ENCODE peak calls at places on chromosomes 5 and 9, in four cellular contexts. X is transverse colon, D is neural progenitor cell, F is tibial artery. P is an unnamed sample. For H3K4me1, the result is how much of the 10 kb centered on the place peaks cover.

GRCh38 chr9:124079176-124079925 is 67.8 kb downstream of the LHX2 start:
- DNase-seq in X (no peak), D (no peak), F (no peak), P (no peak)

GRCh38 chr5:115594343-115595047 is 7.8 kb downstream of the TICAM2 start:
- DNase-seq in X (no peak), F (no peak), D (no peak), P (no peak)

GRCh38 chr9:120711354-120711753 is 2.9 kb downstream of the MEGF9 start:
- DNase-seq in X (no peak), D (no peak), F (no peak), P (no peak)

GRCh38 chr5:8188874-8189588 is 320.1 kb downstream of the MTRR start:
- DNase-seq in F (no peak), D (no peak), X (peak), P (no peak)

GRCh38 chr5:137566118-137566541 is 67.0 kb upstream of the SPOCK1 start:
- DNase-seq in X (no peak), D (no peak), F (no peak), P (no peak)

GRCh38 chr9:16637938-16638337 is 232.5 kb downstream of the BNC2 start:
- DNase-seq in F (no peak), X (no peak), D (no peak), P (no peak)

GRCh38 chr5:43006411-43007202 is 33.5 kb downstream of the ANXA2R start:
- DNase-seq in D (no peak), X (no peak), F (no peak), P (no peak)

GRCh38 chr9:117697046-117697445 is 7.2 kb upstream of the TLR4 start:
- DNase-seq in F (no peak), X (no peak), D (no peak), P (no peak)

GRCh38 chr5:139910901-139911300 is 115.3 kb downstream of the PSD2 start:
- DNase-seq in X (no peak), D (no peak), F (peak), P (no peak)

GRCh38 chr5:56350595-56351170 is 117.6 kb upstream of the ANKRD55 start:
- DNase-seq in X (peak), D (no peak), F (peak), P (peak)

GRCh38 chr5:110639307-110639902 is 87.1 kb downstream of the TMEM232 start:
- DNase-seq in F (no peak), D (no peak), X (no peak), P (no peak)

GRCh38 chr9:83477120-83477519 is 61.1 kb downstream of the FRMD3 start:
- DNase-seq in F (no peak), X (no peak), D (no peak), P (no peak)

GRCh38 chr9:116165912-116166311 is 12.3 kb downstream of the PAPPA start:
- DNase-seq in X (no peak), D (no peak), F (no peak), P (no peak)

GRCh38 chr5:53930457-53930856 is 370.0 kb downstream of the NDUFS4 start:
- DNase-seq in X (no peak), D (no peak), F (no peak), P (no peak)

GRCh38 chr9:14958989-14959388 is 48.8 kb upstream of the FREM1 start:
- DNase-seq in F (no peak), D (no peak), X (no peak), P (no peak)

GRCh38 chr5:178206166-178207101 is 2.1 kb downstream of the HNRNPAB start:
- DNase-seq in X (no peak), F (no peak), D (no peak), P (no peak)

GRCh38 chr5:126046275-126046674 is 376.9 kb upstream of the GRAMD2B start:
- DNase-seq in D (no peak), X (no peak), F (no peak), P (no peak)

GRCh38 chr9:4308482-4308881 is 8.6 kb upstream of the GLIS3 start:
- DNase-seq in D (no peak), F (no peak), X (no peak), P (no peak)

DNA sequence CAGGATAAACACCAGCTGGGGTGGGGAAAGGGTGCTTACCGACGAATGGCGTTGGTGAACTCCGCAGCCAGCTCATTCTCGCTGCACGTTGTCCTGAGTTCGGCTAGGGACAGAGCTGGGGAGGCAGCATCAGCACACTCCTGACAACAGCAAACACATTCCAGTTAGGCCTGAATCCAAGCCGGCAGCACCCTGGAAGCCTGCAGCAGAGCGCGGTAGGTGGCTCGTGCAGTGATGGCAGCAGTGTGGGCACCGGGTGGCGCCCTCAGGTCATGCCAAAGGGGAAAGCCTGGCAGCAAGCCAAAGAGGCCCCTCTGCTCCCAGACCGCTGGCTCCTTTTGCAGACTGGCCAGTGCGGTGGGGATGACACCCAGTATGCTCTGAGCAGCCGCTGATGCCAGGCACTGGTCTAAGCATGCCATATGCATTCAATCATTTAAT is 66.9 kb downstream of the DCP2 start:
- DNase-seq in X (no peak), D (peak), F (no peak), P (peak)
- TF ChIP-seq CTCF in X (no peak), D (peak), F (peak), P (no peak)

GRCh38 chr5:78506296-78507049 is 142.1 kb downstream of the LHFPL2 start:
- DNase-seq in F (no peak), D (peak), X (no peak), P (no peak)
- H3K27ac ChIP-seq in F (peak), D (no peak), X (peak), P (no peak)

GRCh38 chr5:149387081-149387611 is 8.1 kb upstream of the IL17B start:
- DNase-seq in X (no peak), F (no peak), D (no peak), P (no peak)
- H3K4me1 ChIP-seq in X (under half), F (half or more), D (under half), P (under half)

GRCh38 chr9:90727498-90727897 is 74.1 kb upstream of the SYK start:
- DNase-seq in F (no peak), D (no peak), X (no peak), P (no peak)

GRCh38 chr9:90729351-90729750 is 72.3 kb upstream of the SYK start:
- DNase-seq in X (no peak), D (no peak), F (no peak), P (no peak)

GRCh38 chr9:90724880-90725279 is 76.7 kb upstream of the SYK start:
- DNase-seq in F (no peak), X (no peak), D (no peak), P (no peak)

GRCh38 chr9:90724112-90724511 is 77.5 kb upstream of the SYK start:
- DNase-seq in F (no peak), X (no peak), D (no peak), P (no peak)

DNA sequence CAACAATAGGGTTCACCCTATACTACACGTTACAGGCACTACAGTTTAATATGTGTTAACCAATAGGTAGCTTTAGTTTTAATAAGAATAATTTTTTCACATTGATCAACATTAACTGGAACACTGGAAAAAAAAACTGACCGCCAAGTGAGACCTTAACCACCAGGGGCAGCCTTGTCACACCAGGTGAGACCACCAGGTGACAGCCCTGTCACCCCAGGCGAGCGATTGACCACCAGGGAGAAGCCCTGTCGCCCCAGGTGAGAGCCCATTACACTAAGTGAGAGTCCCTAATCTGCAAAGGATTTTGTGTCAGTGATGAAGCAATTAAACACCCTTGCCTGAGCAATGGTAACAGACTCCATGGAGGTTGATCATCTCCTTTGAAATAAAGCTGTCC is 75.4 kb upstream of the SYK start:
- DNase-seq in X (no peak), D (peak), F (no peak), P (no peak)
- TF ChIP-seq CTCF in X (no peak), D (peak), F (no peak), P (no peak)

GRCh38 chr5:17225551-17225950 is 8.1 kb downstream of the BASP1 start:
- DNase-seq in F (no peak), D (no peak), X (no peak), P (no peak)

GRCh38 chr5:17222679-17223078 is 5.2 kb downstream of the BASP1 start:
- DNase-seq in F (no peak), D (peak), X (no peak), P (no peak)

GRCh38 chr5:17221843-17222614 is 4.6 kb downstream of the BASP1 start:
- DNase-seq in F (no peak), X (no peak), D (peak), P (no peak)

GRCh38 chr5:17223375-17224185 is 6.1 kb downstream of the BASP1 start:
- DNase-seq in D (peak), X (no peak), F (no peak), P (no peak)

GRCh38 chr5:17224858-17225436 is 7.5 kb downstream of the BASP1 start:
- DNase-seq in D (no peak), F (no peak), X (no peak), P (no peak)
- H3K27ac ChIP-seq in D (no peak), F (no peak), X (no peak), P (no peak)

GRCh38 chr9:77846957-77847574 is 184.5 kb downstream of the GNAQ start:
- DNase-seq in D (no peak), X (no peak), F (no peak), P (no peak)
- H3K4me1 ChIP-seq in D (under half), X (under half), F (half or more), P (under half)

GRCh38 chr5:60929024-60929423 is 15.8 kb downstream of the ERCC8 start:
- DNase-seq in D (no peak), F (no peak), X (no peak), P (no peak)
- TF ChIP-seq CTCF in D (peak), F (no peak), X (no peak), P (no peak)

DNA sequence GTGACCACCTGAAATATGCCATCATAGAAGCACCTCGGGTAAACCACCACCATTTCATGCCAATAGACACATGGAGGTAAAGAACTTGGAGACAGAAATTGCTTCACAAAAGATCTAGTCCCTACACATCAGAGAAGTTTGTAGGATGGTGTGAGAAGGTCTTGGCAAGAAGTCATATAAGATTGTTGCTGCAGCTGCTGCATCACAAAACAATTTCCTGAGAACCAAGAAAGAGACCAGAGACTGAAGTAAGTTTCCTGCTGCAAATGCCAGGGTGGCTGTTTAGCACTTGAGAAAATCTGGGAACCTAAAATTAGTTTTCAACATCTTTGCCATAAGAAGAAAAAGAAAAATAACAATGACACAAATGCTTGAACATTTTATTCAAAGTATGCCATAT is 114.3 kb downstream of the KCTD16 start:
- DNase-seq in D (no peak), X (no peak), F (no peak), P (no peak)
- H3K27ac ChIP-seq in D (no peak), X (no peak), F (no peak), P (no peak)

GRCh38 chr5:151225475-151225874 is 1.6 kb upstream of the CCDC69 start:
- DNase-seq in F (no peak), X (no peak), D (no peak), P (no peak)
- H3K4me1 ChIP-seq in F (under half), X (under half), D (under half), P (under half)